ENCODE peak calls at places on chromosome 18, in five cellular contexts. One of them, this sample, is unnamed.

GRCh38 chr18:27585602-27586173 is 400.6 kb upstream of the CHST9 start:
- DNase-seq in GM13976: no peak
- DNase-seq in NCI-H1694: no peak
- DNase-seq in sigmoid colon: no peak
- DNase-seq in activated T-cell treated with anti-CD3 and anti-CD28 coated beads for 1 hour: no peak
- DNase-seq in this sample: no peak

GRCh38 chr18:40469851-40470250 is 1485.2 kb upstream of the PIK3C3 start:
- DNase-seq in GM13976: no peak
- DNase-seq in NCI-H1694: no peak
- DNase-seq in sigmoid colon: no peak
- DNase-seq in activated T-cell treated with anti-CD3 and anti-CD28 coated beads for 1 hour: no peak
- DNase-seq in this sample: no peak

GRCh38 chr18:48940854-48941531 is 9.8 kb downstream of the SMAD7 start:
- DNase-seq in GM13976: peak; percentile 69
- DNase-seq in NCI-H1694: no peak
- DNase-seq in sigmoid colon: no peak
- DNase-seq in activated T-cell treated with anti-CD3 and anti-CD28 coated beads for 1 hour: peak; percentile 70
- DNase-seq in this sample: no peak

GRCh38 chr18:30175061-30175574 is 867.4 kb downstream of the DSC3 start:
- DNase-seq in GM13976: no peak
- DNase-seq in NCI-H1694: no peak
- DNase-seq in sigmoid colon: no peak
- DNase-seq in activated T-cell treated with anti-CD3 and anti-CD28 coated beads for 1 hour: no peak
- DNase-seq in this sample: no peak

GRCh38 chr18:45554070-45554767 is 61.1 kb upstream of the SLC14A2 start:
- DNase-seq in GM13976: no peak
- DNase-seq in NCI-H1694: no peak
- DNase-seq in sigmoid colon: no peak
- DNase-seq in activated T-cell treated with anti-CD3 and anti-CD28 coated beads for 1 hour: no peak
- DNase-seq in this sample: no peak

GRCh38 chr18:37166491-37166890 is 337.6 kb downstream of the KIAA1328 start:
- DNase-seq in GM13976: no peak
- DNase-seq in NCI-H1694: no peak
- DNase-seq in sigmoid colon: no peak
- DNase-seq in activated T-cell treated with anti-CD3 and anti-CD28 coated beads for 1 hour: no peak
- DNase-seq in this sample: no peak

GRCh38 chr18:69588301-69588700 is 187.6 kb downstream of the DOK6 start:
- DNase-seq in GM13976: no peak
- DNase-seq in NCI-H1694: no peak
- DNase-seq in sigmoid colon: no peak
- DNase-seq in activated T-cell treated with anti-CD3 and anti-CD28 coated beads for 1 hour: no peak
- DNase-seq in this sample: no peak

GRCh38 chr18:55228191-55228590 is 268.9 kb upstream of the CCDC68 start:
- DNase-seq in GM13976: no peak
- DNase-seq in NCI-H1694: no peak
- DNase-seq in sigmoid colon: no peak
- DNase-seq in activated T-cell treated with anti-CD3 and anti-CD28 coated beads for 1 hour: no peak
- DNase-seq in this sample: no peak

GRCh38 chr18:574456-575228 is 5.5 kb upstream of the CETN1 start:
- DNase-seq in GM13976: no peak
- DNase-seq in NCI-H1694: no peak
- DNase-seq in sigmoid colon: no peak
- DNase-seq in activated T-cell treated with anti-CD3 and anti-CD28 coated beads for 1 hour: no peak
- DNase-seq in this sample: no peak

GRCh38 chr18:49052891-49053644 is 102.3 kb upstream of the SMAD7 start:
- DNase-seq in GM13976: no peak
- DNase-seq in NCI-H1694: peak; percentile 50
- DNase-seq in sigmoid colon: no peak
- DNase-seq in activated T-cell treated with anti-CD3 and anti-CD28 coated beads for 1 hour: no peak
- DNase-seq in this sample: peak; percentile 92

GRCh38 chr18:13382683-13382989 is 164.1 kb downstream of the LDLRAD4 start:
- DNase-seq in GM13976: no peak
- DNase-seq in NCI-H1694: no peak
- DNase-seq in sigmoid colon: no peak
- DNase-seq in activated T-cell treated with anti-CD3 and anti-CD28 coated beads for 1 hour: no peak
- DNase-seq in this sample: no peak

GRCh38 chr18:57837917-57838548 is 34.9 kb upstream of the ATP8B1 start:
- DNase-seq in GM13976: peak; percentile 38
- DNase-seq in NCI-H1694: no peak
- DNase-seq in sigmoid colon: no peak
- DNase-seq in activated T-cell treated with anti-CD3 and anti-CD28 coated beads for 1 hour: no peak
- DNase-seq in this sample: no peak

GRCh38 chr18:79944126-79944731 is 7.2 kb downstream of the SLC66A2 start:
- DNase-seq in GM13976: peak; percentile 59
- DNase-seq in NCI-H1694: peak; percentile 74
- DNase-seq in sigmoid colon: peak; percentile 67
- DNase-seq in activated T-cell treated with anti-CD3 and anti-CD28 coated beads for 1 hour: no peak
- DNase-seq in this sample: no peak

GRCh38 chr18:12278153-12278764 is 24.1 kb downstream of the CIDEA start:
- DNase-seq in GM13976: no peak
- DNase-seq in NCI-H1694: no peak
- DNase-seq in sigmoid colon: no peak
- DNase-seq in activated T-cell treated with anti-CD3 and anti-CD28 coated beads for 1 hour: no peak
- DNase-seq in this sample: no peak

GRCh38 chr18:22166070-22166972 is 3.1 kb upstream of the GATA6 start:
- DNase-seq in GM13976: no peak
- DNase-seq in NCI-H1694: no peak
- DNase-seq in sigmoid colon: no peak
- DNase-seq in activated T-cell treated with anti-CD3 and anti-CD28 coated beads for 1 hour: no peak
- DNase-seq in this sample: no peak

GRCh38 chr18:79577451-79578395 is 101.9 kb upstream of the CTDP1 start:
- DNase-seq in GM13976: no peak
- DNase-seq in NCI-H1694: no peak
- DNase-seq in sigmoid colon: peak; percentile 66
- DNase-seq in activated T-cell treated with anti-CD3 and anti-CD28 coated beads for 1 hour: no peak
- DNase-seq in this sample: no peak

This sample was measured in AG04449.